ENCODE peak calls at places on chromosomes 16 and 17, in ten cellular contexts. A is WTC11; E is suprapubic skin; F is upper lobe of right lung; Q is foreskin fibroblast; V is coronary artery; Y is brain microvascular endothelial cell; L is CD8-positive, alpha-beta T cell; I is tibial artery; W is neural crest cell. C is an unnamed sample.

GRCh38 chr17:78933025-78933958 is 8.1 kb upstream of the TIMP2 start:
- DNase-seq in W (no peak), L (peak), F (no peak), Q (peak), I (peak), A (no peak), V (peak), Y (peak), E (no peak), C (peak)

GRCh38 chr17:58242171-58242784 is 3.9 kb downstream of the LPO start:
- DNase-seq in E (no peak), Y (no peak), A (peak), I (no peak), F (no peak), W (no peak), L (no peak), V (no peak), Q (no peak), C (no peak)

GRCh38 chr16:86044881-86045600 is 146.1 kb downstream of the IRF8 start:
- DNase-seq in Q (no peak), V (no peak), E (no peak), A (no peak), Y (no peak), F (peak), I (no peak), W (no peak), L (peak), C (no peak)

GRCh38 chr16:88738167-88739084 is 32.1 kb downstream of the CTU2 start:
- DNase-seq in I (no peak), A (no peak), F (no peak), Q (no peak), V (no peak), L (no peak), W (no peak), Y (no peak), E (no peak), C (no peak)

GRCh38 chr17:31136319-31136718 is 41.5 kb downstream of the NF1 start:
- DNase-seq in E (no peak), Q (no peak), F (no peak), I (no peak), V (no peak), W (no peak), L (no peak), Y (no peak), A (no peak), C (no peak)

GRCh38 chr17:18981642-18982424 is 22.7 kb downstream of the FAM83G start:
- DNase-seq in E (no peak), W (no peak), V (no peak), F (no peak), I (no peak), A (no peak), L (no peak), Y (peak), Q (peak), C (peak)

GRCh38 chr17:80024206-80024972 is 11.3 kb downstream of the TBC1D16 start:
- DNase-seq in W (no peak), F (no peak), L (no peak), A (no peak), Q (no peak), V (no peak), I (no peak), E (no peak), Y (no peak), C (no peak)

GRCh38 chr17:69358688-69359596 is 32.0 kb upstream of the ABCA5 start:
- DNase-seq in A (peak), Y (no peak), I (no peak), L (no peak), F (no peak), W (no peak), Q (no peak), E (no peak), V (no peak), C (peak)

GRCh38 chr16:81061855-81062608 is 15.0 kb downstream of the C16orf46 start:
- DNase-seq in I (no peak), Q (no peak), E (no peak), F (no peak), W (no peak), L (no peak), A (no peak), Y (no peak), V (no peak), C (no peak)

GRCh38 chr17:73791121-73791520 is 146.9 kb upstream of the SDK2 start:
- DNase-seq in Q (no peak), Y (no peak), A (no peak), E (no peak), F (no peak), V (no peak), L (no peak), I (no peak), W (no peak), C (no peak)

GRCh38 chr16:84728853-84729424 is 29.1 kb downstream of the USP10 start:
- DNase-seq in Y (no peak), L (no peak), I (no peak), Q (no peak), F (no peak), W (no peak), A (no peak), E (no peak), V (no peak), C (no peak)

GRCh38 chr16:3123986-3124886 is 10.6 kb upstream of the ZNF213 start:
- DNase-seq in L (peak), F (peak), W (peak), I (peak), Y (peak), E (peak), Q (peak), A (peak), V (peak), C (peak)
- TF ChIP-seq CTCF in L (no peak), F (peak), W (peak), I (no peak), Y (peak), E (no peak), Q (peak), A (no peak), V (no peak), C (no peak)

GRCh38 chr17:26963163-26963503 is 330.8 kb upstream of the WSB1 start:
- DNase-seq in W (no peak), I (no peak), Y (no peak), V (no peak), E (peak), Q (no peak), F (no peak), A (no peak), L (no peak), C (no peak)
- TF ChIP-seq CTCF in W (no peak), I (no peak), Y (no peak), V (no peak), E (no peak), Q (no peak), F (no peak), A (no peak), L (no peak), C (no peak)

GRCh38 chr16:56679813-56680212 is 2.5 kb upstream of the MT1X start:
- DNase-seq in L (no peak), W (no peak), V (no peak), I (peak), A (no peak), Q (no peak), F (no peak), Y (no peak), E (no peak), C (peak)
- TF ChIP-seq CTCF in L (no peak), W (no peak), V (no peak), I (no peak), A (no peak), Q (no peak), F (no peak), Y (no peak), E (no peak), C (no peak)

DNA sequence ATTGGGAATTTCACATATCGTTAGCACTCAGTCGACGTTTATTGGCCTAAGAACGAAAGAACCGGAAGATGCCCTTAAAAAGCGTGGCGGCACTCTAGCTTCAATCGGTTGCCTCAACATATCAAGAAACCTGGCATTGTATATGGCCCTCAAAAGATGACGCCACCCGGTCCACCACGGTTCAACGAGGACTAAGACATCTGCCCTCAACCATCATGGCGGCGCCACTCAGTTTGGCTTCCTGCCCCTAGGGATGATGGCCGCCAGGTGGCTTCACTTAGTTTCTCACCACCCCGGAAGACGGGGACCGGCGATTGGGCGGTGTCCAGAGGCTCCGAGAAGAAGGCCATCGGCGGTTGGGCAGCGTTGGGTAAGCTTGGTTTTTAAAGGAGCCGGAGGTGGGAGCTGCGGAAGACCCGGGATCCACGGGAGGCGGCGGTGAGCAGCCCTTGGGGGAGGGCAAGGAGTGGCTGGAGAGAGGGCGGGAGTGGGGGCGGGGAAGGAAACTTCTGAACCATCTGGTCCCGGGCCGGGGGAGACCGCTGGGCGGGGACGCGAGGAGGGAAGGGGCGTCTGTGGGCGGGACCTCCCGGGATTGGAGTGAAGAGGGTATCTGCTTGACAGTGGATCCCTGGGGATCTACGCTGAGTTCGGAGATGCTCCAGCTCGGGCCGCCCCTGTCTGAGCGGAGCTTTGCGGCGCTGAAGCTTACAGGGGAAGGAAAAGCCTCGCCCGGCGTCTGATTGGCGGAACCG is at the start of gene PRR14:
- DNase-seq in V (peak), I (peak), F (peak), A (peak), W (peak), E (peak), L (peak), Q (peak), Y (peak), C (peak)
- TF ChIP-seq CTCF in V (no peak), I (peak), F (peak), A (peak), W (peak), E (peak), L (no peak), Q (no peak), Y (peak), C (peak)

DNA sequence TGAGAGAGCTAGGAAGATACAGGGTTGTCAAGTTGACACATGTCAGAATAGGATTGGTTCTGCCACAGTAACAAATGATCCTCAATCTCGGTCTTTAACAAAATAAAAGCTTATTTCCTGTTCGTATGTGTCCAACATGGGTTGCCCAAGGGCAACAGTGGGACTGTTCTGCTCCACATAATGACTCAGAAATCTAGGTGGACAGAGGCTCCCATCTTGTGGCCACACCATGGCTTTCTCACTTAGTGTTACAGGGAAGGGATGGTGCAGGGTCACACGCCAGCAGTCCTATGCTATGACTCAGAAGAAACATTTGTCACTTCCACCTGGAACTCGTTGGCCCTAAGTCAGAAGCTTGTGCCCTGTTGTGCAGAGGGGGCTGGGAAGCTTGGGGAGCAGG is 364.9 kb downstream of the SNX29 start:
- DNase-seq in F (no peak), A (no peak), E (no peak), V (no peak), L (no peak), Q (peak), I (no peak), Y (peak), W (no peak), C (peak)
- TF ChIP-seq CTCF in F (no peak), A (no peak), E (no peak), V (no peak), L (no peak), Q (peak), I (no peak), Y (peak), W (no peak), C (no peak)

GRCh38 chr17:7889166-7889584 is 586 bp downstream of the CHD3 start:
- DNase-seq in V (peak), F (peak), Q (peak), L (no peak), E (peak), A (peak), I (peak), W (peak), Y (peak), C (peak)
- TF ChIP-seq CTCF in V (no peak), F (peak), Q (peak), L (no peak), E (no peak), A (no peak), I (peak), W (peak), Y (peak), C (peak)

C was measured in Calu3.